ENCODE peak calls at places on chromosomes 13 and 19, in nine cellular contexts. One of them, this sample, is unnamed.

GRCh38 chr13:48302920-48303330 is 626 bp upstream of the RB1 start:
- DNase-seq in tibial nerve: no peak
- DNase-seq in transverse colon: no peak
- DNase-seq in K562: no peak
- DNase-seq in A549: no peak
- DNase-seq in esophagus muscularis mucosa: no peak
- DNase-seq in ovary: no peak
- DNase-seq in GM12878: no peak
- DNase-seq in stomach: no peak
- DNase-seq in this sample: no peak

GRCh38 chr13:80630685-80631121 is 289.8 kb upstream of the SPRY2 start:
- DNase-seq in tibial nerve: no peak
- DNase-seq in transverse colon: no peak
- DNase-seq in K562: no peak
- DNase-seq in A549: no peak
- DNase-seq in esophagus muscularis mucosa: no peak
- DNase-seq in ovary: no peak
- DNase-seq in GM12878: no peak
- DNase-seq in stomach: no peak
- DNase-seq in this sample: peak; percentile 75

GRCh38 chr13:75850915-75851314 is 214.8 kb downstream of the LMO7 start:
- DNase-seq in tibial nerve: no peak
- DNase-seq in transverse colon: no peak
- DNase-seq in K562: peak; percentile 51
- DNase-seq in A549: no peak
- DNase-seq in esophagus muscularis mucosa: no peak
- DNase-seq in ovary: no peak
- DNase-seq in GM12878: no peak
- DNase-seq in stomach: no peak
- DNase-seq in this sample: no peak

GRCh38 chr19:30407310-30407709 is 35.1 kb downstream of the ZNF536 start:
- DNase-seq in tibial nerve: no peak
- DNase-seq in transverse colon: no peak
- DNase-seq in K562: no peak
- DNase-seq in A549: no peak
- DNase-seq in esophagus muscularis mucosa: no peak
- DNase-seq in ovary: no peak
- DNase-seq in GM12878: no peak
- DNase-seq in stomach: no peak
- DNase-seq in this sample: no peak

GRCh38 chr19:49116544-49116943 is 2.4 kb downstream of the LIN7B start:
- DNase-seq in tibial nerve: peak; percentile 38
- DNase-seq in transverse colon: no peak
- DNase-seq in K562: no peak
- DNase-seq in A549: no peak
- DNase-seq in esophagus muscularis mucosa: no peak
- DNase-seq in ovary: no peak
- DNase-seq in GM12878: no peak
- DNase-seq in stomach: peak; percentile 40
- DNase-seq in this sample: no peak

GRCh38 chr13:43036386-43037220 is 13.2 kb downstream of the DNAJC15 start:
- DNase-seq in tibial nerve: no peak
- DNase-seq in transverse colon: no peak
- DNase-seq in K562: no peak
- DNase-seq in A549: no peak
- DNase-seq in esophagus muscularis mucosa: no peak
- DNase-seq in ovary: peak; percentile 27
- DNase-seq in GM12878: no peak
- DNase-seq in stomach: no peak
- DNase-seq in this sample: peak; percentile 74

GRCh38 chr13:68261105-68261504 is 1031.0 kb upstream of the PCDH9 start:
- DNase-seq in tibial nerve: no peak
- DNase-seq in transverse colon: no peak
- DNase-seq in K562: no peak
- DNase-seq in A549: no peak
- DNase-seq in esophagus muscularis mucosa: no peak
- DNase-seq in ovary: no peak
- DNase-seq in GM12878: no peak
- DNase-seq in stomach: no peak
- DNase-seq in this sample: no peak

GRCh38 chr19:2426661-2427322 is 594 bp downstream of the TIMM13 start:
- DNase-seq in tibial nerve: no peak
- DNase-seq in transverse colon: peak; percentile 53
- DNase-seq in K562: peak; percentile 90
- DNase-seq in A549: peak; percentile 39
- DNase-seq in esophagus muscularis mucosa: no peak
- DNase-seq in ovary: peak; percentile 68
- DNase-seq in GM12878: no peak
- DNase-seq in stomach: peak; percentile 41
- DNase-seq in this sample: peak; percentile 79

GRCh38 chr13:33172400-33172799 is 113.2 kb downstream of the STARD13 start:
- DNase-seq in tibial nerve: no peak
- DNase-seq in transverse colon: no peak
- DNase-seq in K562: no peak
- DNase-seq in A549: no peak
- DNase-seq in esophagus muscularis mucosa: no peak
- DNase-seq in ovary: no peak
- DNase-seq in GM12878: no peak
- DNase-seq in stomach: no peak
- DNase-seq in this sample: no peak

GRCh38 chr13:99969934-99970760 is 1.4 kb downstream of the ZIC5 start:
- DNase-seq in tibial nerve: no peak
- DNase-seq in transverse colon: no peak
- DNase-seq in K562: peak; percentile 76
- DNase-seq in A549: no peak
- DNase-seq in esophagus muscularis mucosa: no peak
- DNase-seq in ovary: peak; percentile 39
- DNase-seq in GM12878: no peak
- DNase-seq in stomach: no peak
- DNase-seq in this sample: no peak

GRCh38 chr19:16506961-16507360 is 10.8 kb downstream of the C19orf44 start:
- DNase-seq in tibial nerve: no peak
- DNase-seq in transverse colon: no peak
- DNase-seq in K562: peak; percentile 12
- DNase-seq in A549: no peak
- DNase-seq in esophagus muscularis mucosa: no peak
- DNase-seq in ovary: no peak
- DNase-seq in GM12878: no peak
- DNase-seq in stomach: no peak
- DNase-seq in this sample: no peak

GRCh38 chr13:20174656-20175405 is 14.0 kb upstream of the GJA3 start:
- DNase-seq in tibial nerve: peak; percentile 44
- DNase-seq in transverse colon: peak; percentile 85
- DNase-seq in K562: peak; percentile 43
- DNase-seq in A549: peak; percentile 69
- DNase-seq in esophagus muscularis mucosa: peak; percentile 98
- DNase-seq in ovary: peak; percentile 57
- DNase-seq in GM12878: peak; percentile 43
- DNase-seq in stomach: peak; percentile 89
- DNase-seq in this sample: peak; percentile 82

GRCh38 chr13:39326471-39326870 is 276.5 kb downstream of the LHFPL6 start:
- DNase-seq in tibial nerve: no peak
- DNase-seq in transverse colon: no peak
- DNase-seq in K562: no peak
- DNase-seq in A549: no peak
- DNase-seq in esophagus muscularis mucosa: no peak
- DNase-seq in ovary: no peak
- DNase-seq in GM12878: no peak
- DNase-seq in stomach: no peak
- DNase-seq in this sample: no peak

GRCh38 chr19:32852216-32852615 is 17.4 kb downstream of the SLC7A9 start:
- DNase-seq in tibial nerve: no peak
- DNase-seq in transverse colon: no peak
- DNase-seq in K562: no peak
- DNase-seq in A549: no peak
- DNase-seq in esophagus muscularis mucosa: no peak
- DNase-seq in ovary: no peak
- DNase-seq in GM12878: no peak
- DNase-seq in stomach: no peak
- DNase-seq in this sample: no peak
- TF ChIP-seq POLR2A in tibial nerve: no peak
- TF ChIP-seq POLR2A in transverse colon: no peak
- TF ChIP-seq POLR2A in K562: no peak
- TF ChIP-seq POLR2A in A549: no peak
- TF ChIP-seq POLR2A in esophagus muscularis mucosa: no peak
- TF ChIP-seq POLR2A in ovary: no peak
- TF ChIP-seq POLR2A in GM12878: no peak
- TF ChIP-seq POLR2A in stomach: no peak
- TF ChIP-seq POLR2A in this sample: no peak

DNA sequence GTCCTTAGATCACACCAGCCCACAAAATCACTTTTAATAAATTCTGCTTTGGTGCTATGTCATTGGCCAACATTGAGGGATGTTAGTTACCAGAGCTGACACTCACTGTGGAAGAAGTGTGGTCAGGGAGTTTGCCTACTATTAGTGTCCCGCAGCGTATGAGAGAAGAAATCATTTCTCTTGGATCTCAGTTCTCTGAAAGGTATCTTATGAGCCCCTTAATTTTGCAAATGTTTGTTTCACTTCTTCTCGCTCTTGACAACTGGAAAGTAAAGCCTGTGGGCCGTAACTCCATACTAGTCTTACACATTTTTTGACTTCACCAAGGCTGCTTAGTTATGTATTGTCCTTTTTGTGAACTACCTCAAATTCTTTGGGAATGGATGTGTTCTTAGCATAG is 80.9 kb downstream of the FLT1 start:
- DNase-seq in tibial nerve: no peak
- DNase-seq in transverse colon: no peak
- DNase-seq in K562: no peak
- DNase-seq in A549: no peak
- DNase-seq in esophagus muscularis mucosa: no peak
- DNase-seq in ovary: no peak
- DNase-seq in GM12878: no peak
- DNase-seq in stomach: no peak
- DNase-seq in this sample: no peak
- TF ChIP-seq EP300 in tibial nerve: no peak
- TF ChIP-seq EP300 in transverse colon: no peak
- TF ChIP-seq EP300 in K562: no peak
- TF ChIP-seq EP300 in A549: no peak
- TF ChIP-seq EP300 in esophagus muscularis mucosa: no peak
- TF ChIP-seq EP300 in ovary: no peak
- TF ChIP-seq EP300 in GM12878: no peak
- TF ChIP-seq EP300 in stomach: no peak
- TF ChIP-seq EP300 in this sample: no peak

DNA sequence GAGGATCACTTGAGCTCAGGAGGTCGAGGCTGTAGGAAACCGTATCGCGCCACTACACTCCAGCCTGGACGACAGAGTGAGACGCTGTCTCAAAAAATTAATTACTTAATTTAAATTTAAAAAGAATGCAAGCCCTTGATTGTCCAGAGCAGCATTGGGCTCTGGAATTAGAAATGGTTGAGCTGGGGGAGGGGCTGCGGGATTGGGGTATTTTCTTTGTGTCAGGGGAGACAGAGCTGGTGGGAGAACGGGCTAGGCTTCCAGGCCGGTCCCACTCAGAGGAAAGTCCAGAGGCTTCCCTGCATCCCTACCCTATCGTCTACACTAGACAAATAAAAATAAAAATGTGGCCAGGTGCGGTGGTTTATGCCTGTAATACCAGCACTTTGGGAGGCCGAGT is 2.2 kb upstream of the RAB3A start:
- DNase-seq in tibial nerve: no peak
- DNase-seq in transverse colon: no peak
- DNase-seq in K562: no peak
- DNase-seq in A549: no peak
- DNase-seq in esophagus muscularis mucosa: no peak
- DNase-seq in ovary: no peak
- DNase-seq in GM12878: no peak
- DNase-seq in stomach: no peak
- DNase-seq in this sample: no peak
- H3K27ac ChIP-seq in tibial nerve: peak overlapping the region; percentile 94
- H3K27ac ChIP-seq in transverse colon: peak overlapping the region; percentile 90
- H3K27ac ChIP-seq in K562: peak overlapping the region; percentile 86
- H3K27ac ChIP-seq in A549: no peak overlapping the region
- H3K27ac ChIP-seq in esophagus muscularis mucosa: peak overlapping the region; percentile 92
- H3K27ac ChIP-seq in ovary: peak overlapping the region; percentile 93
- H3K27ac ChIP-seq in GM12878: no peak overlapping the region
- H3K27ac ChIP-seq in stomach: peak overlapping the region; percentile 98
- H3K27ac ChIP-seq in this sample: peak overlapping the region; percentile 95

GRCh38 chr19:3504723-3505122 is 1.4 kb upstream of the FZR1 start:
- DNase-seq in tibial nerve: no peak
- DNase-seq in transverse colon: no peak
- DNase-seq in K562: no peak
- DNase-seq in A549: no peak
- DNase-seq in esophagus muscularis mucosa: no peak
- DNase-seq in ovary: no peak
- DNase-seq in GM12878: no peak
- DNase-seq in stomach: no peak
- DNase-seq in this sample: no peak

GRCh38 chr19:3506384-3507340 is 551 bp downstream of the FZR1 start:
- DNase-seq in tibial nerve: no peak
- DNase-seq in transverse colon: peak; percentile 39
- DNase-seq in K562: peak; percentile 57
- DNase-seq in A549: no peak
- DNase-seq in esophagus muscularis mucosa: no peak
- DNase-seq in ovary: peak; percentile 53
- DNase-seq in GM12878: no peak
- DNase-seq in stomach: peak; percentile 30
- DNase-seq in this sample: peak; percentile 80

GRCh38 chr19:3503036-3503572 is 2.6 kb upstream of the DOHH start:
- DNase-seq in tibial nerve: no peak
- DNase-seq in transverse colon: no peak
- DNase-seq in K562: no peak
- DNase-seq in A549: no peak
- DNase-seq in esophagus muscularis mucosa: no peak
- DNase-seq in ovary: no peak
- DNase-seq in GM12878: no peak
- DNase-seq in stomach: no peak
- DNase-seq in this sample: no peak

GRCh38 chr19:3507371-3508120 is 1.4 kb downstream of the FZR1 start:
- DNase-seq in tibial nerve: no peak
- DNase-seq in transverse colon: peak; percentile 46
- DNase-seq in K562: peak; percentile 57
- DNase-seq in A549: no peak
- DNase-seq in esophagus muscularis mucosa: no peak
- DNase-seq in ovary: peak; percentile 56
- DNase-seq in GM12878: no peak
- DNase-seq in stomach: peak; percentile 35
- DNase-seq in this sample: no peak

DNA sequence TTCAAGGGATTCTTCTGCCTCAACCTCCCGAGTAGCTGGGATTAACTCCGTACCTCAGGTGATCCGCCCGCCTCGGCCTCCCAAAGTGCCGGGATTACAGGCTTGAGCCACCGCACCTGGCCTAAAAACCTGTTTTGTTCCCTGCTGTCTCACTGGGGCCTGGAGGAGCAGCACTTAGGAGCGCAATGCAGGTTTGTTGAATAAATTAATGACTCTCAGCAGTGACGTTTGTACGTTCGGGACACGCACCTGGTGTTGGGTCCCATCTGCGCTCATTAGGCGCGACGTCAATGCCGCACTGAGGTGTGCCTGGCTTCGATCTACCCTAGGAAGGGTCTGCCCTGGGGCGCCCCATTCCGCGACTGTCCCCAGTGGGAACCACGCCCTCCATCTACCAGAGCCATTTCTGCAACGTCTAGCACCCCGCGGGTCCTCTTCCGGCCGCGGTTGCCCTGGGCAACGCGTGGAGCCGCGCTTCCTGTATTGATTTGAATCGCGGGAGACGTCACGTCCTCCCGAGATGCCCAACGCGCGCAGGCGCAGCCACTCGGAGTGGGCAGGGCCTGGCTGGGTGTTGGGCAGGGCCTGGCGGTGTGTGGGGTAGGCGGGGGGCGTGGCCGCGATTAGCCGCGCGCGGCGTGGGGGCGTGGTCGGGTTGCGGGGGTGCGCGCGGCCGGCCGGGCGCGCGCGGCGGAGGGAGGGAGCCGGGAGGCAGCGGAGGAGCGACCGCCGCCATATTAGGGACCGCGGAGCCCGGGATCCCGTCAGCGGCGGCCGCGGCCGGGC is at the start of gene FZR1:
- DNase-seq in tibial nerve: peak; percentile 98
- DNase-seq in transverse colon: peak; percentile 100
- DNase-seq in K562: peak; percentile 98
- DNase-seq in A549: peak; percentile 89
- DNase-seq in esophagus muscularis mucosa: peak; percentile 99
- DNase-seq in ovary: peak; percentile 99
- DNase-seq in GM12878: peak; percentile 94
- DNase-seq in stomach: peak; percentile 100
- DNase-seq in this sample: peak; percentile 100
- TF ChIP-seq POLR2A in tibial nerve: peak; percentile 57
- TF ChIP-seq POLR2A in transverse colon: peak; percentile 61
- TF ChIP-seq POLR2A in K562: peak; percentile 80
- TF ChIP-seq POLR2A in A549: peak; percentile 23
- TF ChIP-seq POLR2A in esophagus muscularis mucosa: no peak
- TF ChIP-seq POLR2A in ovary: peak; percentile 69
- TF ChIP-seq POLR2A in GM12878: peak; percentile 85
- TF ChIP-seq POLR2A in stomach: peak; percentile 27
- TF ChIP-seq POLR2A in this sample: peak; percentile 28